ENCODE peak calls at places on chromosome 15, in five cellular contexts. L is endothelial cell of umbilical vein, O is stomach, E is SK-N-SH, Z is spleen. W is an unnamed sample. For H3K27me3, the result is how much of the 10 kb centered on the place peaks cover.

GRCh38 chr15:75947117-75947516 is 43.4 kb downstream of the FBXO22 start:
- DNase-seq in Z (no peak), L (no peak), O (no peak), E (no peak), W (no peak)

GRCh38 chr15:95292790-95293450 is 1037.6 kb upstream of the NR2F2 start:
- DNase-seq in L (no peak), Z (no peak), E (no peak), O (peak), W (no peak)

GRCh38 chr15:76158815-76159214 is 99.0 kb downstream of the TMEM266 start:
- DNase-seq in E (no peak), Z (no peak), L (no peak), O (no peak), W (no peak)

GRCh38 chr15:52438047-52438446 is 90.6 kb downstream of the MYO5A start:
- DNase-seq in O (no peak), L (peak), E (no peak), Z (no peak), W (no peak)

GRCh38 chr15:70356919-70357318 is 259.2 kb upstream of the TLE3 start:
- DNase-seq in O (no peak), L (no peak), E (no peak), Z (no peak), W (no peak)

GRCh38 chr15:68369931-68370767 is 61.8 kb downstream of the ITGA11 start:
- DNase-seq in L (no peak), Z (no peak), O (no peak), E (no peak), W (no peak)

GRCh38 chr15:80989110-80989517 is 505 bp downstream of the MESD start:
- DNase-seq in O (no peak), E (no peak), Z (no peak), L (no peak), W (no peak)

GRCh38 chr15:75844629-75845390 is 1.6 kb downstream of the UBE2Q2 start:
- DNase-seq in E (no peak), L (no peak), O (no peak), Z (no peak), W (no peak)

GRCh38 chr15:100026041-100026440 is 292.8 kb upstream of the LYSMD4 start:
- DNase-seq in Z (no peak), L (no peak), O (no peak), E (no peak), W (no peak)

GRCh38 chr15:99978426-99978825 is 245.2 kb upstream of the LYSMD4 start:
- DNase-seq in L (no peak), Z (peak), O (no peak), E (no peak), W (no peak)

GRCh38 chr15:28086175-28086703 is 12.9 kb downstream of the OCA2 start:
- DNase-seq in O (peak), Z (peak), L (peak), E (peak), W (peak)

GRCh38 chr15:34841220-34841841 is 46.0 kb upstream of the ACTC1 start:
- DNase-seq in Z (no peak), E (no peak), O (no peak), L (no peak), W (no peak)

GRCh38 chr15:82750831-82751181 is 41.1 kb upstream of the AP3B2 start:
- DNase-seq in L (no peak), E (peak), Z (no peak), O (no peak), W (no peak)

GRCh38 chr15:68304611-68305337 is 27.2 kb downstream of the FEM1B start:
- DNase-seq in O (peak), L (no peak), Z (peak), E (no peak), W (no peak)

GRCh38 chr15:29612701-29613100 is 209.6 kb downstream of the TJP1 start:
- DNase-seq in Z (no peak), O (no peak), E (no peak), L (peak), W (no peak)

GRCh38 chr15:58545307-58546065 is 113.7 kb downstream of the LIPC start:
- DNase-seq in L (no peak), Z (no peak), O (peak), E (no peak), W (no peak)

GRCh38 chr15:85414495-85414894 is 34.1 kb downstream of the AKAP13 start:
- DNase-seq in O (no peak), Z (no peak), L (peak), E (no peak), W (no peak)

GRCh38 chr15:80838012-80838411 is 58.8 kb downstream of the CEMIP start:
- DNase-seq in Z (no peak), E (no peak), L (no peak), O (no peak), W (no peak)

GRCh38 chr15:78004919-78005634 is 72.4 kb downstream of the TBC1D2B start:
- DNase-seq in L (peak), Z (no peak), E (peak), O (peak), W (no peak)

GRCh38 chr15:95277266-95277665 is 1045.9 kb downstream of the MCTP2 start:
- DNase-seq in L (no peak), E (no peak), Z (no peak), O (no peak), W (no peak)

GRCh38 chr15:97903560-97904195 is 56.8 kb upstream of the ARRDC4 start:
- DNase-seq in E (no peak), Z (no peak), L (no peak), O (no peak), W (no peak)

GRCh38 chr15:63003836-63004610 is 38.5 kb upstream of the TPM1 start:
- DNase-seq in O (no peak), E (no peak), Z (no peak), L (no peak), W (no peak)

GRCh38 chr15:72445426-72445825 is 28.7 kb upstream of the ARIH1 start:
- DNase-seq in O (no peak), L (no peak), E (peak), Z (no peak), W (no peak)

GRCh38 chr15:43168192-43169107 is 16.8 kb upstream of the CCNDBP1 start:
- DNase-seq in Z (no peak), E (no peak), L (no peak), O (peak), W (no peak)

GRCh38 chr15:66189291-66189690 is 64.3 kb downstream of the MEGF11 start:
- DNase-seq in Z (no peak), E (no peak), L (no peak), O (no peak), W (no peak)
- H3K27me3 ChIP-seq in Z (under half), E (under half), L (under half), O (under half), W (under half)

GRCh38 chr15:47964229-47964628 is 156.6 kb upstream of the SLC24A5 start:
- DNase-seq in E (no peak), Z (no peak), L (no peak), O (no peak), W (no peak)
- TF ChIP-seq POLR2AphosphoS5 in E (no peak), Z (no peak), L (no peak), O (no peak), W (no peak)

DNA sequence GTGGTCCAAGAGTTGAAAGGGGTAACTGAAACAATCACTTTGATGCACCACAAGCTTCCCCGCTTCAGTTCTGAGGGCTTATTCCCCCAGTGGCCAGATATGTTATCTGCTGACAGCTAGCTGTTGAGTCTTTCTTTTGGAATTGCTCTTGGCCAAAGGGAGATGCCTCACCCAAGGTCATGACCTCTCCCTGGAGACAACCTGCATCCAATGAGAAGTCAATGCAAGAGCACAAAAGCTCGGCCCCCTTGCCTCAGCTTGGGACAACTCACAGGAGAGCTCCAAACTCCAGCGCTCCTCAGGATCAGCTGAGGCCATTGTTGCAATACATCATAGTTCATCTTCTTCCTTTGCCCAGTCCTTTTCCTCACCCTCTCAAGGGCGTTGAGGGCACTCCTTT is 31.0 kb upstream of the THBS1 start:
- DNase-seq in Z (no peak), E (no peak), O (no peak), L (no peak), W (no peak)
- H3K27me3 ChIP-seq in Z (under half), E (under half), O (under half), L (under half), W (under half)

GRCh38 chr15:74037171-74038117 is 42.9 kb downstream of the PML start:
- DNase-seq in E (no peak), L (no peak), Z (no peak), O (no peak), W (no peak)

GRCh38 chr15:74036271-74037170 is 42.0 kb downstream of the PML start:
- DNase-seq in L (peak), Z (no peak), O (peak), E (peak), W (no peak)

GRCh38 chr15:74032606-74033561 is 38.4 kb downstream of the PML start:
- DNase-seq in Z (no peak), L (no peak), O (peak), E (no peak), W (no peak)

GRCh38 chr15:74034206-74034755 is 39.8 kb downstream of the PML start:
- DNase-seq in O (no peak), Z (no peak), E (no peak), L (no peak), W (no peak)

GRCh38 chr15:74035121-74035829 is 40.8 kb downstream of the PML start:
- DNase-seq in E (no peak), Z (no peak), O (no peak), L (no peak), W (no peak)
- TF ChIP-seq POLR2AphosphoS5 in E (no peak), Z (peak), O (no peak), L (no peak), W (no peak)

GRCh38 chr15:26866298-26867198 is at the start of gene GABRA5:
- DNase-seq in E (peak), L (no peak), O (no peak), Z (no peak), W (no peak)
- H3K27me3 ChIP-seq in E (under half), L (under half), O (under half), Z (half or more), W (under half)

GRCh38 chr15:90360746-90361145 is 8.7 kb downstream of the ZNF774 start:
- DNase-seq in O (no peak), L (no peak), Z (no peak), E (no peak), W (no peak)

GRCh38 chr15:90365414-90366055 is 13.5 kb downstream of the ZNF774 start:
- DNase-seq in E (no peak), O (no peak), L (no peak), Z (no peak), W (no peak)

GRCh38 chr15:90358124-90359033 is 6.3 kb downstream of the ZNF774 start:
- DNase-seq in O (no peak), Z (no peak), L (peak), E (no peak), W (no peak)

GRCh38 chr15:90364251-90364650 is 12.2 kb downstream of the ZNF774 start:
- DNase-seq in Z (no peak), O (no peak), L (peak), E (no peak), W (no peak)

DNA sequence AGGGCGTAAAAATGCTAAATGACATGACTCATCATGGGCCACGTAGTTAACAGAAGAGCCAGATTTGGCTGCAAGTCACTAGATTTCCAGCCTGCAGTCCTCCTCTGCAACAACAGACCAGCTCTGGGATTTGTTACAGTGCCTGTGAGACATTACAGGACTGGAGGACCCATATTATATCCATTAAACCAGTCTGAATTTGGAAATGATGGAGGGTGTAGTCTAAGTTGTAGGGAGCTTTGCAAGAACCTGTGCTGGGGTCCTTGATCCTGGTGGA is 10.8 kb downstream of the ZNF774 start:
- DNase-seq in E (no peak), L (peak), Z (no peak), O (no peak), W (no peak)
- TF ChIP-seq POLR2AphosphoS5 in E (no peak), L (no peak), Z (no peak), O (peak), W (no peak)

GRCh38 chr15:74257623-74258022 is 21.5 kb downstream of the CCDC33 start:
- DNase-seq in E (no peak), O (no peak), Z (no peak), L (no peak), W (no peak)

GRCh38 chr15:74258456-74259323 is 22.6 kb downstream of the CCDC33 start:
- DNase-seq in E (no peak), O (no peak), Z (no peak), L (no peak), W (no peak)

GRCh38 chr15:74261041-74261440 is 24.9 kb downstream of the CCDC33 start:
- DNase-seq in E (no peak), L (no peak), O (no peak), Z (no peak), W (no peak)

GRCh38 chr15:74259821-74260502 is 23.8 kb downstream of the CCDC33 start:
- DNase-seq in L (no peak), Z (no peak), E (no peak), O (no peak), W (no peak)

GRCh38 chr15:74259324-74259712 is 23.2 kb downstream of the CCDC33 start:
- DNase-seq in E (no peak), L (no peak), Z (no peak), O (no peak), W (no peak)
- H3K27me3 ChIP-seq in E (under half), L (under half), Z (half or more), O (under half), W (under half)

DNA sequence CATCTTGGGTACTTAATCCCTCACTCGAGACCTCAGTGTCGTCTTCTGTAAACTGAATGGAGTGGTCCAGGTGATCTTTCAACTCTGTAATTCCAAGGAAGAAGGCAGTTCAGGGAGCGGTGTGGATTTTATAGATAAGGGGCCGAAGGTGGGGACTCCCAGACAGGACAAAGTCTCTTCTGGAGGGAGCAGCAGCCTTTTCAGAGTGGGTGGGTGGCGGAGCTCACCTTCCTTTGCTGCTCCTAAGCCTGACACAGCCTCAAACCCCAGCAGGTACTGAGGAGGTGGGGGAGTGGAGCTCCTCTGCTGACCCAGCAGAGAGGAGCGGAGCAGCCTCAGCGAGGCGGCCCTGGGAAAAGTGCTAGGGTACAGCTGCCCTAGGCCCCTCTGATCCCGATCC is 72.1 kb downstream of the SLC30A4 start:
- DNase-seq in O (no peak), E (no peak), L (no peak), Z (no peak), W (no peak)
- TF ChIP-seq POLR2AphosphoS5 in O (no peak), E (no peak), L (no peak), Z (no peak), W (no peak)